ENCODE peak calls at places on chromosomes 11 and 22, in six cellular contexts. F, N, V, P, U and G are unnamed samples.

GRCh38 chr11:32829680-32830412 is at the start of gene PRRG4:
- DNase-seq in F (peak), U (peak), P (peak), V (peak), N (peak), G (peak)

GRCh38 chr11:889686-890475 is 20.7 kb downstream of the CHID1 start:
- DNase-seq in P (no peak), U (no peak), F (peak), V (no peak), N (no peak), G (no peak)

GRCh38 chr11:7637447-7638157 is 35.7 kb downstream of the CYB5R2 start:
- DNase-seq in V (peak), P (peak), U (peak), F (no peak), N (no peak), G (peak)

GRCh38 chr11:134086376-134086775 is 17.5 kb downstream of the JAM3 start:
- DNase-seq in U (no peak), V (no peak), N (no peak), P (no peak), F (no peak), G (no peak)

GRCh38 chr22:30918761-30919160 is 49.8 kb downstream of the MORC2 start:
- DNase-seq in U (no peak), F (no peak), P (no peak), V (no peak), N (no peak), G (no peak)

GRCh38 chr11:541433-541885 is 4.1 kb downstream of the LRRC56 start:
- DNase-seq in N (no peak), V (no peak), U (no peak), P (no peak), F (no peak), G (no peak)

GRCh38 chr11:129881570-129882170 is 13.7 kb downstream of the NFRKB start:
- DNase-seq in U (no peak), N (peak), F (peak), V (no peak), P (peak), G (peak)

GRCh38 chr11:43567396-43567975 is 113.1 kb upstream of the HSD17B12 start:
- DNase-seq in V (no peak), U (no peak), P (peak), F (peak), N (peak), G (peak)

GRCh38 chr11:102836290-102836875 is 7.0 kb downstream of the MMP3 start:
- DNase-seq in U (no peak), P (peak), F (peak), N (no peak), V (no peak), G (no peak)

GRCh38 chr22:20425821-20426615 is 11.6 kb downstream of the SCARF2 start:
- DNase-seq in U (no peak), N (no peak), P (no peak), V (no peak), F (peak), G (no peak)

GRCh38 chr22:19631899-19632670 is 82.2 kb upstream of the SEPTIN5 start:
- DNase-seq in P (peak), N (peak), U (no peak), F (peak), V (no peak), G (peak)

GRCh38 chr11:125170406-125171031 is 6.0 kb downstream of the PKNOX2 start:
- DNase-seq in V (peak), U (peak), N (peak), P (peak), F (peak), G (peak)

GRCh38 chr11:82080160-82080559 is 653.5 kb downstream of the FAM181B start:
- DNase-seq in U (no peak), V (no peak), N (no peak), F (no peak), P (peak), G (no peak)

GRCh38 chr11:8070417-8071101 is 10.5 kb upstream of the TUB start:
- DNase-seq in V (no peak), P (peak), N (peak), U (peak), F (peak), G (peak)

GRCh38 chr22:31747441-31747840 is 2.5 kb downstream of the PRR14L start:
- DNase-seq in V (no peak), N (no peak), F (no peak), P (no peak), U (no peak), G (no peak)

GRCh38 chr22:22414266-22414665 is 94.3 kb downstream of the ZNF280B start:
- DNase-seq in V (no peak), U (no peak), F (no peak), P (no peak), N (no peak), G (no peak)

GRCh38 chr11:130420478-130421198 is 7.8 kb downstream of the ADAMTS8 start:
- DNase-seq in N (no peak), V (no peak), U (no peak), P (peak), F (no peak), G (peak)

GRCh38 chr22:40193429-40194421 is 16.0 kb downstream of the TNRC6B start:
- DNase-seq in N (peak), F (peak), V (no peak), U (no peak), P (peak), G (peak)

GRCh38 chr22:23533771-23534191 is 46.3 kb downstream of the IGLL1 start:
- DNase-seq in U (peak), V (no peak), N (no peak), P (no peak), F (peak), G (peak)

GRCh38 chr11:2158291-2158737 is 2.7 kb downstream of the INS start:
- DNase-seq in N (no peak), P (no peak), U (no peak), V (no peak), F (no peak), G (no peak)

GRCh38 chr11:133776671-133777070 is 68.6 kb downstream of the SPATA19 start:
- DNase-seq in F (no peak), P (no peak), U (no peak), N (no peak), V (no peak), G (no peak)

GRCh38 chr11:57901278-57901677 is 122.4 kb upstream of the OR9Q1 start:
- DNase-seq in N (no peak), V (no peak), P (no peak), U (no peak), F (no peak), G (no peak)

GRCh38 chr22:41915035-41915782 is at the start of gene SHISA8:
- DNase-seq in U (no peak), N (peak), V (no peak), P (peak), F (peak), G (peak)

GRCh38 chr11:134539285-134539684 is 127.2 kb upstream of the B3GAT1 start:
- DNase-seq in U (no peak), F (no peak), N (no peak), V (no peak), P (no peak), G (no peak)

GRCh38 chr22:44091021-44091721 is 67.1 kb downstream of the PARVB start:
- DNase-seq in F (peak), U (no peak), V (no peak), P (peak), N (peak), G (peak)

GRCh38 chr11:133945087-133945974 is 11.4 kb downstream of the IGSF9B start:
- DNase-seq in P (peak), N (no peak), U (no peak), V (peak), F (no peak), G (no peak)

GRCh38 chr11:110939471-110939870 is 227.2 kb upstream of the ARHGAP20 start:
- DNase-seq in P (no peak), V (no peak), N (no peak), F (no peak), U (no peak), G (no peak)

GRCh38 chr11:116420770-116421528 is 351.8 kb downstream of the BUD13 start:
- DNase-seq in F (no peak), N (peak), V (no peak), U (no peak), P (peak), G (peak)

GRCh38 chr11:830295-831131 is 2.2 kb upstream of the CD151 start:
- DNase-seq in F (peak), U (no peak), P (peak), N (peak), V (peak), G (peak)

GRCh38 chr11:134781335-134781970 is 369.4 kb upstream of the B3GAT1 start:
- DNase-seq in F (no peak), V (no peak), P (no peak), U (no peak), N (no peak), G (no peak)

GRCh38 chr11:134033696-134034491 is 35.0 kb upstream of the JAM3 start:
- DNase-seq in P (peak), U (peak), V (peak), N (peak), F (peak), G (peak)

GRCh38 chr11:36282926-36283325 is 6.3 kb downstream of the COMMD9 start:
- DNase-seq in P (no peak), N (no peak), V (no peak), F (no peak), U (no peak), G (no peak)

GRCh38 chr11:4639931-4640330 is 2.7 kb downstream of the OR51D1 start:
- DNase-seq in V (no peak), F (no peak), P (no peak), N (no peak), U (no peak), G (no peak)

GRCh38 chr11:4641501-4641900 is 2.3 kb upstream of the OR51E1 start:
- DNase-seq in N (no peak), P (no peak), V (no peak), U (no peak), F (peak), G (no peak)

GRCh38 chr11:4637662-4638047 is 378 bp downstream of the OR51D1 start:
- DNase-seq in F (no peak), V (no peak), N (no peak), U (no peak), P (no peak), G (no peak)

GRCh38 chr11:4636136-4636535 is 1.1 kb upstream of the OR51D1 start:
- DNase-seq in U (no peak), N (no peak), F (no peak), P (no peak), V (no peak), G (no peak)

GRCh38 chr11:4636962-4637661 is at the start of gene OR51D1:
- DNase-seq in P (peak), U (peak), N (peak), F (peak), V (peak), G (peak)
- H3K4me3 ChIP-seq in P (no peak), U (peak), N (no peak), F (peak), V (peak), G (no peak)

GRCh38 chr11:44729718-44730117 is 3.0 kb downstream of the TSPAN18 start:
- DNase-seq in U (no peak), F (no peak), P (no peak), V (no peak), N (no peak), G (no peak)

GRCh38 chr11:44732564-44732963 is 5.8 kb downstream of the TSPAN18 start:
- DNase-seq in U (no peak), V (no peak), P (no peak), F (no peak), N (no peak), G (no peak)

GRCh38 chr11:44731685-44732411 is 5.1 kb downstream of the TSPAN18 start:
- DNase-seq in N (no peak), F (peak), V (no peak), U (no peak), P (no peak), G (peak)

GRCh38 chr11:44729065-44729464 is 2.3 kb downstream of the TSPAN18 start:
- DNase-seq in F (peak), V (no peak), U (no peak), P (no peak), N (no peak), G (no peak)

GRCh38 chr11:44730775-44731174 is 4.0 kb downstream of the TSPAN18 start:
- DNase-seq in N (no peak), U (no peak), V (no peak), F (no peak), P (no peak), G (no peak)
- H3K27ac ChIP-seq in N (no peak), U (no peak), V (no peak), F (no peak), P (no peak), G (no peak)

DNA sequence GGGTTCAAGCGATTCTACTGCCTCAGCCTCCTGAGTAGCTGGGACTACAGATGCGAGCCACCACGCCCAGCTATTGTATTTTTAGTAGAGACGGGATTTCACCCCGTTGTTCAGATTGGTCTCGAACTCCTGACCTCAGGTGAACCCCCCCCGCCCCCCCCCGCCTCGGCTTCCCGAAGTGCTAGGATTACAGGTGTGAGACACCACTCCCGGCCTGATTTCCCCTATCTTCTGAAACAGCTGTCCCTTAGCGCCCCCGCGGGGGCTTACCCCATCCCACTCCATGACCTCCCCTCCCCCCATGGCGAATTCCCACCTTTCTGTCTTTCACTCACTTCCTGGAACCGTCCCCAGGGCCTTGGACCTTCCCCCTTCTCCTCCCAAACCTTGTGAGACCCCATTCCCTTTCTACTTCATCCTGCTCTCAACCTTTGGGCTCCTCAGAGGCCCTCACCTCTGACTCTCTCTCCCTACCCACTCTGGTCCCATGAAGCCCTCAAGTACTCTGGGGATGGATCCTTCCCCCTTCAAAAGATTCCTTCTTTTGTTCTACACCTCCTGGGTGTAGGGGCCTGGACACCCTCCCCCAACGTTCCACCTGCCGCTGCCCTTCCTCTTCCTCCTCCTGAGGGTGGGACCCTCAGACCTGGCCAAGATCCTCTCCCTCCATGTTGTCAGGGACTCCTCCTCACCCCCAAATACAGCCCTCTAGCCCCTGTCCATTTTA is 936 bp downstream of the PRDX5 start:
- DNase-seq in V (no peak), N (peak), P (no peak), F (peak), U (no peak), G (no peak)
- H3K4me3 ChIP-seq in V (peak), N (peak), P (peak), F (peak), U (peak), G (peak)

GRCh38 chr22:27773236-27773550 is 28.4 kb downstream of the MN1 start:
- DNase-seq in P (no peak), F (no peak), N (no peak), V (no peak), U (no peak), G (no peak)

GRCh38 chr22:27775087-27775697 is 26.4 kb downstream of the MN1 start:
- DNase-seq in F (no peak), P (peak), U (no peak), V (no peak), N (no peak), G (no peak)

GRCh38 chr22:27772370-27773235 is 29.0 kb downstream of the MN1 start:
- DNase-seq in N (no peak), V (no peak), P (no peak), U (no peak), F (no peak), G (no peak)

GRCh38 chr22:27775698-27776409 is 25.7 kb downstream of the MN1 start:
- DNase-seq in P (no peak), F (peak), V (no peak), U (no peak), N (no peak), G (no peak)

GRCh38 chr22:27774200-27774599 is 27.4 kb downstream of the MN1 start:
- DNase-seq in V (no peak), N (no peak), U (no peak), P (no peak), F (no peak), G (no peak)
- H3K27ac ChIP-seq in V (no peak), N (no peak), U (peak), P (no peak), F (no peak), G (no peak)

GRCh38 chr11:64892411-64892831 is 14.0 kb upstream of the EHD1 start:
- DNase-seq in N (no peak), U (no peak), V (no peak), F (no peak), P (no peak), G (no peak)
- H3K4me3 ChIP-seq in N (peak), U (no peak), V (no peak), F (no peak), P (no peak), G (no peak)

GRCh38 chr11:19625438-19625837 is 87.2 kb upstream of the NAV2 start:
- DNase-seq in U (no peak), F (no peak), V (no peak), N (no peak), P (no peak), G (no peak)
- H3K27ac ChIP-seq in U (no peak), F (no peak), V (no peak), N (no peak), P (no peak), G (no peak)

DNA sequence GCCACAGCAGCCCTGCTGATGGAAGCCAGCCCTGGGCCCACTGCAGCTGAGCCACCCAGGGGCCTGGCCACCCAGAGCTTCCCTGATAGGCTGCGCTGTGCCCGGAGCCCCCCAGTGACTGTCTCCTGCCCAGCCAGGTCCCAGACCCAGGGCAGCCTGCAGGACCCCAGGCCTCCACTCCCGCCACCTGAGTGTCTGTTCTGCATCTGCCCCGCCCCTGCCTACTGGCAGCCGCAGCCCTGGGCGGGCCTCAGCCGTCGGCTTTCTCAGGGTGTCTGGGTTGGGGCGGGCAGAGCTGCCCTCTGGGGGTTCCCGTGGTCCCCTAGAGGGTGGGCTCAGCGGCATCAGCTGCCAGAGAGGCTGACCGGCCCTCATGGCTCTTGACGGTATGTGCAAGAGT is 12.5 kb upstream of the PIM3 start:
- DNase-seq in U (no peak), V (no peak), P (no peak), F (no peak), N (no peak), G (no peak)
- H3K4me3 ChIP-seq in U (no peak), V (no peak), P (no peak), F (no peak), N (no peak), G (no peak)

DNA sequence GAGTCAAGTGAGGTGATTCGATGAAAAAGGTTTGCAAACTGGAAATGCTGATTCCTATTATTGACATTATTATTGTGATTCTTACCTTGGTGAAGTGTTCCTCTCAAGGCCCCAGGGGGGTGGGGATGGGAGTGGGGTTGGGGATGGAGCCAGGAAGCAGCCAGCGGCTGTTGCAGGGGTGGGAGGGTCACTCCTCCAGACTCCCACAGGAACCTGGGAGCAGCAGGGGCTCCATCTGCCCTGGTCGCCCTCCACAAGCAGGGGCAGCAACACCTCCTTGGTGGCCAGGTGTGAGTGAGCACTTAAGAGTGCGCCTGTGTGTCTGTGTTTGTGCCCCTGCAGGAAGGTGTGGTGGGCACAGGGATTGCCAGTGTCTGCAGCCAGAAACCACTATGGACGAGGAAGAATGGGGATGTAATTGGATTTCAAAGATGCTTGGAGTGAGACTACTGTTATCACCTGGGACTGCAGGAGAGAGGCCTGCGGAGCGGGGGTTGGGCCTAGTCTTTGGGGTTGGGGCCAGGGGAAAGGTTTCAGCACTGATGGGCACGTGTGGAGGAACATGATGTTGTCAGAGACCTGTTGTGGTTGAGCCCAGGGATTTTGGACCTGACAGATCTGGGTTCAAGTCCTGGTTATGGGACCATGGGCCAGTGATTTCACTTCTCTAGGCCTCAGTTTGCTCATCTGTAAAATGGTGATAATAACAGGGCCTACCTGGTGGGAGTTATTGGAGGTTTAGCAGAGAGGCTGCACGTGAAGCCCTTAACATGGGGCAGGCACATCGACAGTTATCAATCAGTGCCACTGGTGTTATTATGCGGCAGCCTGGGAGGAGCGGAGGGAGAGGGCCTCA is 3.6 kb upstream of the TP53I11 start:
- DNase-seq in F (no peak), P (no peak), V (no peak), N (no peak), U (no peak), G (no peak)
- H3K27ac ChIP-seq in F (no peak), P (peak), V (no peak), N (peak), U (no peak), G (peak)

GRCh38 chr11:85854557-85855340 is 434 bp upstream of the CCDC83 start:
- DNase-seq in V (peak), U (peak), F (peak), P (peak), N (peak), G (peak)
- H3K4me3 ChIP-seq in V (peak), U (peak), F (peak), P (peak), N (peak), G (peak)